ENCODE peak calls at places on chromosomes 2 and 18, in seven cellular contexts. Y is K562, D is kidney epithelial cell, W is IMR-90, N is BJ, F is transverse colon, R is endothelial cell of umbilical vein. S is an unnamed sample.

GRCh38 chr18:63725682-63726480 is 23.1 kb downstream of the SERPINB11 start:
- DNase-seq in Y (no peak), D (no peak), W (no peak), N (no peak), F (no peak), R (no peak), S (no peak)

GRCh38 chr2:73985318-73986084 is 791 bp downstream of the TET3 start:
- DNase-seq in Y (peak), D (no peak), W (no peak), N (no peak), F (peak), R (no peak), S (no peak)

GRCh38 chr18:34901299-34901698 is 139.9 kb upstream of the MAPRE2 start:
- DNase-seq in Y (no peak), D (no peak), W (peak), N (no peak), F (no peak), R (no peak), S (peak)

GRCh38 chr2:111702119-111702808 is 181.7 kb downstream of the ANAPC1 start:
- DNase-seq in Y (peak), D (no peak), W (peak), N (no peak), F (peak), R (peak), S (peak)

GRCh38 chr2:201975964-201976612 is 57.6 kb upstream of the FZD7 start:
- DNase-seq in Y (no peak), D (no peak), W (no peak), N (no peak), F (no peak), R (no peak), S (no peak)

GRCh38 chr18:76524900-76525698 is 30.1 kb upstream of the ZNF516 start:
- DNase-seq in Y (no peak), D (peak), W (peak), N (no peak), F (peak), R (no peak), S (peak)

GRCh38 chr2:239255218-239255617 is 145.6 kb downstream of the HDAC4 start:
- DNase-seq in Y (no peak), D (no peak), W (no peak), N (no peak), F (no peak), R (no peak), S (no peak)

GRCh38 chr2:68426885-68427579 is 40.1 kb downstream of the FBXO48 start:
- DNase-seq in Y (no peak), D (no peak), W (peak), N (no peak), F (no peak), R (no peak), S (no peak)

GRCh38 chr2:121858406-121858805 is 103.0 kb downstream of the TSN start:
- DNase-seq in Y (no peak), D (peak), W (peak), N (no peak), F (no peak), R (no peak), S (peak)

GRCh38 chr18:21439453-21439852 is 161.1 kb downstream of the ESCO1 start:
- DNase-seq in Y (no peak), D (peak), W (peak), N (peak), F (no peak), R (no peak), S (peak)

GRCh38 chr18:28114472-28114871 is 62.5 kb downstream of the CDH2 start:
- DNase-seq in Y (no peak), D (peak), W (peak), N (no peak), F (no peak), R (peak), S (peak)

GRCh38 chr2:241859436-241860183 is 916 bp upstream of the PDCD1 start:
- DNase-seq in Y (peak), D (no peak), W (peak), N (no peak), F (peak), R (no peak), S (peak)

GRCh38 chr2:127066942-127067341 is 40.0 kb downstream of the BIN1 start:
- DNase-seq in Y (no peak), D (no peak), W (peak), N (no peak), F (peak), R (no peak), S (peak)

GRCh38 chr2:133377599-133377998 is 190.7 kb downstream of the NCKAP5 start:
- DNase-seq in Y (no peak), D (no peak), W (no peak), N (no peak), F (no peak), R (no peak), S (no peak)

GRCh38 chr18:10207682-10208081 is 246.8 kb upstream of the APCDD1 start:
- DNase-seq in Y (no peak), D (no peak), W (no peak), N (no peak), F (no peak), R (no peak), S (peak)

DNA sequence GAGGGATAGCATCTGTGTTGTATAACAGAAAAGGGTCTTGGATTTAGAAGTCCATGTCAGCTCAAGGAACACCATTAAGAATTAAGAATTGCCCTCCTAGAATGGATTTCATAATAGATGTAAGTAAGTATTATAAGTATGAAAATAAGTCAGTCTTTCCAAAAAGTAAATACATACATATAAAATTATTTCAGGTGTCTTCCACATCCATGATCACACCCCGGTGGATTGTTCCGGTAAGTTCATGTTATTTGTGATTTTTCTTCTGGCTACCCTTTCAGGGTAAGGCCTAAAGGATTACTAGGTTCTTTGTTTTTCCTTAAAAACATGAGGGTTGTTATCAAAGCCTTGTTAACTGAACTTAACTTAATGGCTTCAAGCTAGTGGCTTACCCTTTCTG is 55.9 kb downstream of the TMEM185B start:
- DNase-seq in Y (no peak), D (no peak), W (no peak), N (no peak), F (no peak), R (no peak), S (peak)
- TF ChIP-seq CTCF in Y (no peak), D (no peak), W (no peak), N (no peak), F (no peak), R (no peak), S (no peak)

GRCh38 chr2:101185656-101186055 is 34.5 kb upstream of the TBC1D8 start:
- DNase-seq in Y (no peak), D (no peak), W (no peak), N (no peak), F (no peak), R (no peak), S (no peak)
- H3K4me3 ChIP-seq in Y (no peak), D (no peak), W (no peak), N (no peak), F (no peak), R (no peak), S (no peak)

GRCh38 chr2:9268310-9269081 is 61.9 kb downstream of the ASAP2 start:
- DNase-seq in Y (no peak), D (no peak), W (no peak), N (no peak), F (no peak), R (no peak), S (no peak)
- TF ChIP-seq CTCF in Y (no peak), D (no peak), W (no peak), N (no peak), F (no peak), R (no peak), S (no peak)

DNA sequence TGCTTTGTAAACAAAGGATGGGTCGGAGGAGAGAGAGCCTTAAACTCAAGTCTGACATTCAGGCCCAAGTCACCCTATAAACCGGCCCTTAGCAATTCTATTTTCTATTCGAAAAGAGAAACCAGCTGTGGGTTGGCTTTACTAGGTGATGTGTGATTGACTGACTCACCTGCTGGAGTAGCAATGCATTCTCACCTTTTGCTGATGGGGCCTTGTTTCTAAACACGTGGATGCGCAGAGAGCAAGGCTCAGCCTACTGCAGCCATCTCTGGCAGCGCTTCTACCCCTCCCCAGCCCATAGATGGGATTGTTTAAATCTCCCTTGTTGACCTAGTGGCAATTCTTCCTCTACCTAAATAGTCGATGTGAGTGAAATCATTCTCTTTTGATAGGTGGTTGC is 138.5 kb downstream of the MEIS1 start:
- DNase-seq in Y (no peak), D (no peak), W (peak), N (no peak), F (no peak), R (no peak), S (no peak)
- H3K4me3 ChIP-seq in Y (no peak), D (no peak), W (no peak), N (no peak), F (no peak), R (no peak), S (no peak)

DNA sequence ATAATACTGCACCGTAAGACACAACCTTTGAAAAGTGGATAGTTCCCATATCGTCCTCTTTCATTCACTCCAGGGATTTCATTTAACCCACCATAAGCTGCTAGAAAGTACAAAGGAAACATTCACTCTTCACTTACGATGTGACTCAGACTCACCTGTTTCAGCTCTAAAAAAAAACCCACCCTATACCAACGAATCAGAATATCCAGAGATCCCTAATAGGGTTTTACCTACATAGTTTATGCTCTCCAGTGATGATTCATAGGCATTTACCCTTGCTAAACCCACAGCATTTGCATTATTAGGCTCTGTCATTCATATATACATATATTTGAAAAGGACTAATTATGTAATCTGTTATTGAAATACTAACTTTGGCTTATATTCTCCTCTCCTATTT is 60.2 kb downstream of the PRPF40A start:
- DNase-seq in Y (no peak), D (peak), W (no peak), N (no peak), F (no peak), R (no peak), S (no peak)
- TF ChIP-seq CTCF in Y (no peak), D (no peak), W (no peak), N (no peak), F (no peak), R (no peak), S (no peak)